ENCODE peak calls at places on chromosomes 2 and 18, in ten cellular contexts. T, S, D, Z, K, O, V, C, F and J are unnamed samples.
A peak's percentile ranks its signal among the peaks of the same experiment; 100 is the strongest.

GRCh38 chr2:11077411-11077810 is 77.9 kb upstream of the SLC66A3 start:
- DNase-seq in T (no peak), D (no peak), O (no peak), S (no peak), K (no peak), C (no peak), Z (no peak), F (no peak), V (no peak), J (no peak)

GRCh38 chr2:79994161-79994560 is 310.4 kb downstream of the LRRTM1 start:
- DNase-seq in Z (no peak), S (no peak), C (no peak), D (no peak), V (no peak), K (no peak), T (no peak), F (no peak), O (no peak), J (no peak)

GRCh38 chr2:233061007-233061590 is 957 bp downstream of the INPP5D start:
- DNase-seq in Z (no peak), V (no peak), S (no peak), D (no peak), T (no peak), O (no peak), C (no peak), F (no peak), K (no peak), J (no peak)

GRCh38 chr18:5294618-5295230 is 802 bp downstream of the ZBTB14 start:
- DNase-seq in K (peak; percentile 37), C (peak; percentile 90), Z (peak; percentile 47), D (peak; percentile 78), O (peak; percentile 72), V (peak; percentile 30), S (no peak), F (peak; percentile 50), T (peak; percentile 38), J (peak; percentile 64)

GRCh38 chr2:129761569-129762021 is 217.9 kb upstream of the RAB6C start:
- DNase-seq in D (no peak), T (no peak), S (no peak), F (no peak), O (no peak), Z (no peak), V (no peak), C (no peak), K (no peak), J (no peak)

GRCh38 chr2:136378712-136379595 is 261.0 kb upstream of the CXCR4 start:
- DNase-seq in D (no peak), C (no peak), Z (peak; percentile 69), T (peak; percentile 14), K (no peak), V (peak; percentile 43), S (peak; percentile 67), O (peak; percentile 81), F (no peak), J (no peak)

GRCh38 chr2:20624156-20624883 is 26.6 kb downstream of the HS1BP3 start:
- DNase-seq in S (no peak), T (no peak), D (peak; percentile 40), F (no peak), C (peak; percentile 41), O (no peak), Z (no peak), V (no peak), K (no peak), J (peak; percentile 39)

GRCh38 chr2:239394978-239395377 is 5.8 kb downstream of the HDAC4 start:
- DNase-seq in O (no peak), F (no peak), V (no peak), C (no peak), D (no peak), T (no peak), Z (no peak), S (no peak), K (no peak), J (no peak)

GRCh38 chr2:43000242-43001054 is 208.1 kb upstream of the HAAO start:
- DNase-seq in V (no peak), S (no peak), K (no peak), F (peak; percentile 7), O (no peak), C (no peak), T (no peak), D (no peak), Z (no peak), J (no peak)

GRCh38 chr2:145558617-145559350 is 1038.9 kb upstream of the ZEB2 start:
- DNase-seq in C (no peak), O (no peak), V (no peak), Z (no peak), F (no peak), K (no peak), D (no peak), S (no peak), T (no peak), J (no peak)

GRCh38 chr2:120109186-120110061 is 96.5 kb downstream of the EPB41L5 start:
- DNase-seq in C (no peak), S (peak; percentile 6), F (no peak), Z (no peak), D (no peak), O (no peak), V (no peak), T (no peak), K (no peak), J (no peak)

GRCh38 chr18:42929857-42930256 is 185.6 kb downstream of the RIT2 start:
- DNase-seq in T (no peak), C (no peak), V (no peak), S (no peak), O (no peak), Z (no peak), D (no peak), F (no peak), K (no peak), J (no peak)

GRCh38 chr2:148607553-148607952 is 37.0 kb upstream of the EPC2 start:
- DNase-seq in T (no peak), F (no peak), K (no peak), V (no peak), O (no peak), C (no peak), D (no peak), S (no peak), Z (no peak), J (peak; percentile 47)

GRCh38 chr2:10303634-10304378 is 1.1 kb downstream of the HPCAL1 start:
- DNase-seq in T (no peak), V (no peak), F (peak; percentile 65), O (peak; percentile 65), D (peak; percentile 68), K (no peak), S (peak; percentile 77), Z (no peak), C (peak; percentile 90), J (peak; percentile 65)

GRCh38 chr2:113111121-113111520 is 16.3 kb upstream of the IL1RN start:
- DNase-seq in T (no peak), F (no peak), S (no peak), C (no peak), V (no peak), K (no peak), Z (no peak), O (no peak), D (no peak), J (no peak)

GRCh38 chr2:177265834-177266817 is 1.6 kb upstream of the NFE2L2 start:
- DNase-seq in T (no peak), Z (no peak), D (no peak), S (peak; percentile 48), O (no peak), F (no peak), K (no peak), C (no peak), V (no peak), J (no peak)

GRCh38 chr2:34241905-34242740 is 643.0 kb upstream of the FAM98A start:
- DNase-seq in O (no peak), V (no peak), F (no peak), S (peak; percentile 39), K (no peak), T (no peak), D (no peak), C (no peak), Z (no peak), J (no peak)

GRCh38 chr2:42929985-42930581 is 137.7 kb upstream of the HAAO start:
- DNase-seq in S (no peak), V (no peak), O (peak; percentile 19), C (no peak), F (no peak), Z (no peak), D (peak; percentile 62), K (no peak), T (no peak), J (peak; percentile 67)

GRCh38 chr2:219274392-219274921 is 4.7 kb upstream of the DNAJB2 start:
- DNase-seq in T (peak; percentile 39), F (peak; percentile 36), S (peak; percentile 77), D (no peak), O (peak; percentile 72), Z (no peak), C (no peak), K (no peak), V (no peak), J (no peak)

GRCh38 chr2:65367517-65367916 is 64.9 kb downstream of the SPRED2 start:
- DNase-seq in F (peak; percentile 60), C (no peak), T (peak; percentile 39), V (no peak), S (peak; percentile 48), O (no peak), K (no peak), D (no peak), Z (no peak), J (no peak)
- H3K4me1 ChIP-seq in F (no peaks in the 10 kb centered on the region), C (peaks cover 14% of the 10 kb centered on the region), T (peaks cover 2% of the 10 kb centered on the region), V (no peaks in the 10 kb centered on the region), S (peaks cover 52% of the 10 kb centered on the region), O (peaks cover 17% of the 10 kb centered on the region), K (peaks cover 22% of the 10 kb centered on the region), D (peaks cover 10% of the 10 kb centered on the region), Z (no peaks in the 10 kb centered on the region), J (peaks cover 37% of the 10 kb centered on the region)

GRCh38 chr18:50194623-50195532 is at the start of gene MYO5B:
- DNase-seq in C (peak; percentile 91), V (no peak), T (peak; percentile 79), D (peak; percentile 56), K (no peak), F (no peak), Z (peak; percentile 11), S (peak; percentile 96), O (peak; percentile 89), J (peak; percentile 92)
- TF ChIP-seq CTCF in C (peak; percentile 32), V (peak; percentile 40), T (peak; percentile 63), D (peak; percentile 70), K (peak; percentile 91), F (no peak), Z (no peak), S (peak; percentile 40), O (peak; percentile 61), J (peak; percentile 93)

GRCh38 chr2:85796046-85796548 is 42.3 kb downstream of the ATOH8 start:
- DNase-seq in D (no peak), K (no peak), C (no peak), S (no peak), O (no peak), T (no peak), V (no peak), F (peak; percentile 32), Z (no peak), J (no peak)
- H3K4me3 ChIP-seq in D (no peak overlapping the region), K (no peak overlapping the region), C (no peak overlapping the region), S (no peak overlapping the region), O (no peak overlapping the region), T (no peak overlapping the region), V (no peak overlapping the region), F (no peak overlapping the region), Z (no peak overlapping the region), J (no peak overlapping the region)

DNA sequence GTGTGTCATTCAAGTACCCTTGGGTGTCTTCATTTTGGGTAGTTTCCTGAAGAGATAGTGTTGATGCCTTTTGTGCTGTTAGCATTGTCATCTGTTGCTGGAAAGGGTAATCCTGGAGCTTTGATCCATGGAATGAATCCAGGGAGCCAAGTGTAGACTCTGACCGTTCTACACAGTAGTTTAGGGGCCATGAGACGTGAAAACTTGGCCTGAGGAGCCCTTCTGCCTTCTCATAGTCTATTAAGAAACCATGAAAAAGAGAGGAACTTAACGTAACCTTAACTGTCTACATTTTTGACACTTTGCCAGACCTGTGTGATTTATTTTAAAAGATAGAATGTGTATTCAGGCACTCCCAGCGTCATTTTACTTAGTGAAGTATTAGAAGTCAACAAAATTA is 194.0 kb downstream of the BABAM2 start:
- DNase-seq in T (no peak), C (no peak), K (no peak), V (no peak), D (no peak), S (peak; percentile 25), Z (no peak), F (peak; percentile 59), O (no peak), J (no peak)
- H3K4me1 ChIP-seq in T (peaks cover 7% of the 10 kb centered on the region), C (peaks cover 5% of the 10 kb centered on the region), K (peaks cover 3% of the 10 kb centered on the region), V (no peaks in the 10 kb centered on the region), D (peaks cover 14% of the 10 kb centered on the region), S (peaks cover 35% of the 10 kb centered on the region), Z (peaks cover 11% of the 10 kb centered on the region), F (peaks cover 27% of the 10 kb centered on the region), O (peaks cover 7% of the 10 kb centered on the region), J (no peaks in the 10 kb centered on the region)